ENCODE peak calls at places on chromosomes 12 and 14, in four cellular contexts. G is foreskin fibroblast, C is MCF 10A, T is lung. L is an unnamed sample.

GRCh38 chr12:27821259-27821973 is 41.4 kb upstream of the MANSC4 start:
- DNase-seq in G (peak; percentile 66), C (peak; percentile 89), T (no peak), L (peak; percentile 75)

GRCh38 chr12:129296636-129297035 is 443.4 kb downstream of the GLT1D1 start:
- DNase-seq in G (no peak), C (no peak), T (no peak), L (no peak)

GRCh38 chr14:104072586-104072985 is 12.9 kb upstream of the ASPG start:
- DNase-seq in G (no peak), C (no peak), T (no peak), L (no peak)

GRCh38 chr14:72591401-72591800 is 302.5 kb downstream of the DPF3 start:
- DNase-seq in G (no peak), C (no peak), T (no peak), L (no peak)

GRCh38 chr12:12718382-12718761 is 1.2 kb downstream of the CDKN1B start:
- DNase-seq in G (no peak), C (no peak), T (peak; percentile 28), L (no peak)

GRCh38 chr12:40224439-40225291 is at the start of gene LRRK2:
- DNase-seq in G (peak; percentile 78), C (peak; percentile 58), T (peak; percentile 85), L (peak; percentile 14)

GRCh38 chr14:60648169-60648933 is 926 bp downstream of the SIX1 start:
- DNase-seq in G (no peak), C (no peak), T (no peak), L (no peak)

GRCh38 chr14:100107236-100107635 is 42.0 kb downstream of the EVL start:
- DNase-seq in G (no peak), C (peak; percentile 87), T (no peak), L (no peak)

GRCh38 chr14:33859306-33859705 is 91.6 kb downstream of the EGLN3 start:
- DNase-seq in G (no peak), C (no peak), T (no peak), L (no peak)

GRCh38 chr12:130163461-130164215 is 1.4 kb downstream of the FZD10 start:
- DNase-seq in G (no peak), C (no peak), T (no peak), L (no peak)

GRCh38 chr12:1619599-1619998 is 9.4 kb upstream of the WNT5B start:
- DNase-seq in G (no peak), C (no peak), T (no peak), L (no peak)

GRCh38 chr14:64541971-64542838 is 1.7 kb downstream of the HSPA2 start:
- DNase-seq in G (no peak), C (no peak), T (no peak), L (no peak)

GRCh38 chr12:81610955-81611889 is 147.9 kb downstream of the PPFIA2 start:
- DNase-seq in G (no peak), C (peak; percentile 30), T (no peak), L (no peak)
- TF ChIP-seq CTCF in G (no peak), C (peak; percentile 27), T (no peak), L (no peak)

GRCh38 chr14:67421356-67422224 is 9.6 kb upstream of the PLEK2 start:
- DNase-seq in G (no peak), C (no peak), T (no peak), L (no peak)

GRCh38 chr14:67418368-67419174 is 6.6 kb upstream of the PLEK2 start:
- DNase-seq in G (no peak), C (peak; percentile 58), T (no peak), L (peak; percentile 20)

GRCh38 chr14:67417633-67418032 is 5.7 kb upstream of the PLEK2 start:
- DNase-seq in G (no peak), C (no peak), T (peak; percentile 41), L (no peak)

GRCh38 chr14:67423424-67423823 is 11.5 kb upstream of the PLEK2 start:
- DNase-seq in G (no peak), C (no peak), T (no peak), L (no peak)

GRCh38 chr14:67420102-67420739 is 8.3 kb upstream of the PLEK2 start:
- DNase-seq in G (no peak), C (no peak), T (no peak), L (no peak)
- TF ChIP-seq CTCF in G (peak; percentile 37), C (peak; percentile 13), T (no peak), L (peak; percentile 76)

GRCh38 chr14:93903342-93904184 is 23.6 kb upstream of the FAM181A start:
- DNase-seq in G (no peak), C (peak; percentile 36), T (no peak), L (no peak)
- TF ChIP-seq CTCF in G (peak; percentile 20), C (peak; percentile 15), T (no peak), L (peak; percentile 65)

GRCh38 chr12:80943345-80943744 is 5.6 kb upstream of the LIN7A start:
- DNase-seq in G (no peak), C (no peak), T (no peak), L (no peak)

GRCh38 chr12:80941916-80942315 is 4.2 kb upstream of the LIN7A start:
- DNase-seq in G (peak; percentile 27), C (peak; percentile 1), T (no peak), L (no peak)

DNA sequence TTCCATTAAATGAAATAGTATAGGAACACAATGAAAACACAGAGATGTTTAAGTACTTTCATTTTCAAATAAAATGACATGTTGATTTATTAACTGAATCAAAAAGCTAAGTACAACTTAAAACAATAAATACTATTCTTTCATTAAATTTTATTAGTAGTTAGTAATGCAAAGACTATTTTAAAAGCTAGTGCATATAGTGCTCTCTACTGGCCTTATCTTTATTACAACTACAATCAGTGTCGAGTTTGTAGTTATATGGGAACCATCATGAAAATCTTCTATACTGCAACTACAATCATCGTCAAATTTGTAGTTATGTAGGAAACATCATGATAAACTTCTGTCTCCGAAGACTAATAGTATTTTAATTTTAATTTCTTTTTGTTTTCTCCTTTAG is 8.9 kb upstream of the LIN7A start:
- DNase-seq in G (no peak), C (no peak), T (no peak), L (peak; percentile 20)
- TF ChIP-seq CTCF in G (no peak), C (peak; percentile 5), T (no peak), L (peak; percentile 72)

GRCh38 chr14:93787465-93788306 is 599 bp downstream of the PRIMA1 start:
- DNase-seq in G (no peak), C (no peak), T (no peak), L (no peak)

GRCh38 chr14:93789366-93790130 is 1.3 kb upstream of the PRIMA1 start:
- DNase-seq in G (no peak), C (no peak), T (no peak), L (no peak)

GRCh38 chr14:93788307-93788556 is at the start of gene PRIMA1:
- DNase-seq in G (no peak), C (no peak), T (no peak), L (no peak)

GRCh38 chr14:93790966-93791365 is 2.7 kb upstream of the PRIMA1 start:
- DNase-seq in G (no peak), C (no peak), T (no peak), L (no peak)

GRCh38 chr14:93788557-93789365 is 476 bp upstream of the PRIMA1 start:
- DNase-seq in G (no peak), C (peak; percentile 42), T (no peak), L (no peak)
- TF ChIP-seq CTCF in G (no peak), C (peak; percentile 48), T (no peak), L (no peak)

DNA sequence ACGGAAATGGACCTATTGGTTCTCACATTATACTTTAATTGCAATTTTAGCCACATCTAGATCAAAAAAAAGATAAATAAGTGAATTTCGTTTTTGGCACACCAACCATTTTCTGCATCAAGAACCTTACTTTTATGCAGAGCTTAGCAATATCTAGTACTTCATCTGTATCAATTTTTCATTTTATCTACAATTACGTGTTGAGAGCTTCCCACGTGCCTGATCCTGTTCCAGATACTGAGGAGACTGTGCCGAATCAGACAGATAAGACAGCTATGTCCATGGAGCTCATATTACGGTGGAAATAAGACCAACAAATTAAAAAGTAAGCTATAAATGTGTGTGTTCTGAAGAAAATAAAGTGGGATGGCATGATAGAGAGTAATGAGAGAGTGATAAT is 101.6 kb downstream of the MGAT4C start:
- DNase-seq in G (no peak), C (no peak), T (no peak), L (no peak)
- TF ChIP-seq CTCF in G (no peak), C (no peak), T (no peak), L (no peak)

GRCh38 chr12:45585522-45586230 is 143.8 kb upstream of the ARID2 start:
- DNase-seq in G (no peak), C (no peak), T (no peak), L (no peak)

GRCh38 chr12:45581112-45581511 is 148.4 kb upstream of the ARID2 start:
- DNase-seq in G (no peak), C (no peak), T (no peak), L (no peak)

GRCh38 chr12:45582536-45582935 is 147.0 kb upstream of the ARID2 start:
- DNase-seq in G (no peak), C (no peak), T (no peak), L (no peak)

GRCh38 chr12:45580570-45580969 is 148.9 kb upstream of the ARID2 start:
- DNase-seq in G (no peak), C (no peak), T (no peak), L (no peak)

DNA sequence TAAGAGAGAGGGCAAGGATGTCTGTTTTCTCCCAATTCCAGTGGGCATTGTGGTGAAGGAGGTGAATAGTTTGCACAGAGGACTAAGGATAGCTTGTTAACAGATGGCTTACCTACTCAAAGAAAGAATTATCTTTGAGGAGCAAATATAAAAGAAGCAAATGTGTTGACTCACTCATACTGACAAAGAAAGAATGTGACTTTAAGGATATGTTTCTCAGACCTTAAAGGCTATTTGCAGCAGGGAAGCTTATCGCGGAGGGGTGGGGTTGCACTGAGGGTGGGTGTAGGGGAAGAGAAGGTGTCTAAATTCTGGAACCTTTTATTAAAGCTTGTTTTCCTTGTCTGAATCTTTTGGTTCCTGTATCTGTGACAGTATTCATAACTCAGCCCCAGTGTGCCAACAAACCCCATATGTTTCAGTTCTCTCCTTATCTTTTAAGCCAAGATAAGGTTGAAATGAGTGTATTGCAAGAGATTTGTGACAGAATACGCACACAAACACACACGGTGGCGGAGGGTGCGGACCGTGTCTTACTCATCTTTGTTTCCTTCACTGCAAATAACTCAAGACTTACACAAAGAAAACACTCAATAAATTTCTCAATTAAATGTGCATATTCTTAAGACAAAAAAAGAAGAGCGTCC is 146.4 kb upstream of the ARID2 start:
- DNase-seq in G (no peak), C (no peak), T (no peak), L (no peak)
- TF ChIP-seq CTCF in G (no peak), C (no peak), T (no peak), L (no peak)